ENCODE peak calls at places on chromosome 19, in ten cellular contexts. W is adrenal gland; E is pancreas; P is astrocyte; V is GM23338; B is upper lobe of left lung; H is CD4-positive, alpha-beta memory T cell; T is mammary epithelial cell; N is brain microvascular endothelial cell; F is colonic mucosa. I is an unnamed sample.

GRCh38 chr19:52786078-52786463 is 520 bp downstream of the ZNF600 start:
- DNase-seq in E (peak; percentile 40), T (peak; percentile 30), F (no peak), W (peak; percentile 15), H (no peak), V (peak; percentile 39), N (no peak), P (no peak), B (peak; percentile 85), I (peak; percentile 24)

GRCh38 chr19:28242317-28242927 is 970.5 kb downstream of the UQCRFS1 start:
- DNase-seq in B (no peak), H (no peak), F (peak; percentile 43), P (no peak), W (no peak), E (no peak), N (peak; percentile 12), V (peak; percentile 83), T (peak; percentile 2), I (peak; percentile 8)

GRCh38 chr19:49973987-49974386 is 13.0 kb upstream of the SIGLEC11 start:
- DNase-seq in F (no peak), H (no peak), T (no peak), P (no peak), B (peak; percentile 79), N (no peak), E (no peak), V (no peak), W (no peak), I (peak; percentile 16)

GRCh38 chr19:50178320-50178719 is 15.2 kb upstream of the IZUMO2 start:
- DNase-seq in T (no peak), N (no peak), P (no peak), B (no peak), W (no peak), E (no peak), H (no peak), F (peak; percentile 72), V (no peak), I (peak; percentile 37)

GRCh38 chr19:34173145-34173956 is 1.0 kb downstream of the LSM14A start:
- DNase-seq in N (no peak), W (peak; percentile 50), E (no peak), F (peak; percentile 86), H (peak; percentile 23), B (no peak), T (peak; percentile 70), P (peak; percentile 48), V (peak; percentile 92), I (peak; percentile 65)

GRCh38 chr19:17909017-17909732 is 23.6 kb upstream of the CCDC124 start:
- DNase-seq in P (no peak), B (no peak), H (no peak), E (peak; percentile 67), T (peak; percentile 56), F (no peak), N (no peak), V (peak; percentile 52), W (no peak), I (no peak)

GRCh38 chr19:36032251-36033104 is at the start of gene CLIP3:
- DNase-seq in N (peak; percentile 44), T (no peak), F (peak; percentile 32), B (peak; percentile 91), W (no peak), V (peak; percentile 87), E (no peak), P (peak; percentile 42), H (peak; percentile 44), I (peak; percentile 45)

GRCh38 chr19:30073152-30074000 is 131.3 kb downstream of the URI1 start:
- DNase-seq in H (no peak), W (no peak), N (no peak), F (no peak), E (no peak), B (no peak), P (no peak), T (no peak), V (peak; percentile 21), I (peak; percentile 2)

GRCh38 chr19:16584825-16585801 is 12.9 kb upstream of the SLC35E1 start:
- DNase-seq in W (no peak), F (no peak), B (no peak), N (no peak), V (peak; percentile 22), P (no peak), T (no peak), E (no peak), H (no peak), I (no peak)

GRCh38 chr19:16581145-16581970 is 9.1 kb upstream of the SLC35E1 start:
- DNase-seq in H (no peak), P (no peak), T (no peak), W (peak; percentile 82), F (no peak), E (peak; percentile 59), B (no peak), N (no peak), V (no peak), I (no peak)

GRCh38 chr19:16585808-16586476 is 13.7 kb upstream of the SLC35E1 start:
- DNase-seq in B (no peak), N (no peak), F (peak; percentile 39), V (no peak), W (no peak), H (no peak), P (no peak), T (peak; percentile 41), E (no peak), I (peak; percentile 62)

GRCh38 chr19:16581971-16582343 is 9.7 kb upstream of the SLC35E1 start:
- DNase-seq in P (no peak), B (no peak), H (no peak), E (no peak), F (no peak), V (no peak), T (peak; percentile 36), N (no peak), W (peak; percentile 87), I (no peak)

DNA sequence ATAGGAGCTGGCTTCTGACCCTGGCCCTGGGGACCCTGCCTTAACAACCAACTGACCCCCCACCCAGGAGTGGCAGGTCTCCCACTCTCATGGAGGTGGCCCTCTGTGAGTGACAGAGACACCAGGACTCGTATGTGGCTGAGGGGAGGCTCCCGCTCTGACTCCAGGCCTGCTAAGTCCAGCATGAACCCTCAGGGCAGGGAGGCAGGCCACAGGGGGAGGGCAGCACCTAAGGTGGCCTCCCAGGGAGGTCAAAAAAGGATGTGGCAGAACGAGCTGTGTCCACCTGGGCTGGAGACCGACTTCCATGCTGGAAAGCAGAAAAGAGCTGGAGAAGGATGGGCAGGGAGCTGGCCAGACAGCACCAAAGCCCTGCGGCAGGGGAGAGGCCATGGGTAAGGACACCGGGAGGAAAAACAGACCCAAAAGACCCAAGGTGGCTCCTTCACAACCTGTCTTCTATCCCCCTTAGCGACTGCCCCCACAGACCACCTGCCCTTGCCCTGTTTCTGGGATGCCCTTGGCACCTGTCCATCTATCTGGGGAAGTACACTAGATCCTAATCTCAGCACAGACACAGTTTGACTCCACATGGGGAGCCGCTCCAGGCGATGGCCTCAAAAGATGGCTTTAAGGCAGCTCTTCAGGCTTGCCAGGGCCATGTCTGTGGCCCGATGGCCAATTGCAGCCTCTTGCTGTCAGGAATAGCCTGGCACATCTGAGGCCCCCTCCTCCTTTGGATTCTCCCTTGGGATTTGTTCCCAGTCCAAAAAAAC is 10.5 kb upstream of the SLC35E1 start:
- DNase-seq in P (no peak), B (no peak), N (no peak), W (no peak), E (no peak), H (no peak), T (no peak), V (no peak), F (no peak), I (no peak)
- H3K27ac ChIP-seq in P (no peak overlapping the region), B (no peak overlapping the region), N (no peak overlapping the region), W (peak overlapping the region; percentile 86), E (peak overlapping the region; percentile 7), H (peak overlapping the region; percentile 57), T (peak overlapping the region; percentile 37), V (no peak overlapping the region), F (no peak overlapping the region), I (peak overlapping the region; percentile 86)

GRCh38 chr19:42175335-42175734 is 42.1 kb downstream of the DEDD2 start:
- DNase-seq in T (no peak), F (no peak), B (no peak), N (no peak), V (no peak), P (no peak), W (no peak), H (no peak), E (no peak), I (no peak)

GRCh38 chr19:42175952-42176648 is 41.4 kb downstream of the DEDD2 start:
- DNase-seq in V (peak; percentile 75), T (no peak), N (no peak), W (no peak), F (no peak), P (peak; percentile 20), B (peak; percentile 55), E (no peak), H (no peak), I (no peak)

GRCh38 chr19:42177686-42178019 is 39.8 kb downstream of the DEDD2 start:
- DNase-seq in F (no peak), T (no peak), B (no peak), W (no peak), N (no peak), P (no peak), E (no peak), V (no peak), H (no peak), I (no peak)

GRCh38 chr19:42176649-42176989 is 40.9 kb downstream of the DEDD2 start:
- DNase-seq in N (no peak), F (no peak), T (no peak), B (peak; percentile 87), E (no peak), P (peak; percentile 8), W (no peak), H (no peak), V (peak; percentile 52), I (no peak)

GRCh38 chr19:42176990-42177685 is 40.3 kb downstream of the DEDD2 start:
- DNase-seq in W (peak; percentile 73), T (peak; percentile 76), F (peak; percentile 56), P (peak; percentile 72), V (peak; percentile 90), N (peak; percentile 48), E (peak; percentile 69), B (peak; percentile 95), H (peak; percentile 78), I (peak; percentile 66)
- H3K4me3 ChIP-seq in W (peak overlapping the region; percentile 11), T (peak overlapping the region; percentile 50), F (peak overlapping the region; percentile 15), P (no peak overlapping the region), V (peak overlapping the region; percentile 78), N (peak overlapping the region; percentile 53), E (peak overlapping the region; percentile 44), B (peak overlapping the region; percentile 51), H (no peak overlapping the region), I (peak overlapping the region; percentile 42)

GRCh38 chr19:10517361-10517759 is at the start of gene S1PR5:
- DNase-seq in V (peak; percentile 68), T (no peak), F (no peak), B (peak; percentile 88), N (no peak), P (no peak), W (no peak), E (peak; percentile 75), H (no peak), I (no peak)

GRCh38 chr19:10513223-10513622 is 4.0 kb downstream of the S1PR5 start:
- DNase-seq in P (no peak), V (no peak), B (no peak), N (no peak), W (no peak), H (no peak), T (no peak), F (no peak), E (no peak), I (no peak)

GRCh38 chr19:10516671-10517286 is 468 bp downstream of the S1PR5 start:
- DNase-seq in W (no peak), H (no peak), N (peak; percentile 3), P (no peak), B (no peak), F (no peak), T (peak; percentile 50), V (peak; percentile 44), E (no peak), I (no peak)

GRCh38 chr19:10516064-10516385 is 1.2 kb downstream of the S1PR5 start:
- DNase-seq in H (no peak), E (no peak), P (no peak), W (no peak), T (no peak), F (no peak), N (no peak), V (no peak), B (no peak), I (no peak)

DNA sequence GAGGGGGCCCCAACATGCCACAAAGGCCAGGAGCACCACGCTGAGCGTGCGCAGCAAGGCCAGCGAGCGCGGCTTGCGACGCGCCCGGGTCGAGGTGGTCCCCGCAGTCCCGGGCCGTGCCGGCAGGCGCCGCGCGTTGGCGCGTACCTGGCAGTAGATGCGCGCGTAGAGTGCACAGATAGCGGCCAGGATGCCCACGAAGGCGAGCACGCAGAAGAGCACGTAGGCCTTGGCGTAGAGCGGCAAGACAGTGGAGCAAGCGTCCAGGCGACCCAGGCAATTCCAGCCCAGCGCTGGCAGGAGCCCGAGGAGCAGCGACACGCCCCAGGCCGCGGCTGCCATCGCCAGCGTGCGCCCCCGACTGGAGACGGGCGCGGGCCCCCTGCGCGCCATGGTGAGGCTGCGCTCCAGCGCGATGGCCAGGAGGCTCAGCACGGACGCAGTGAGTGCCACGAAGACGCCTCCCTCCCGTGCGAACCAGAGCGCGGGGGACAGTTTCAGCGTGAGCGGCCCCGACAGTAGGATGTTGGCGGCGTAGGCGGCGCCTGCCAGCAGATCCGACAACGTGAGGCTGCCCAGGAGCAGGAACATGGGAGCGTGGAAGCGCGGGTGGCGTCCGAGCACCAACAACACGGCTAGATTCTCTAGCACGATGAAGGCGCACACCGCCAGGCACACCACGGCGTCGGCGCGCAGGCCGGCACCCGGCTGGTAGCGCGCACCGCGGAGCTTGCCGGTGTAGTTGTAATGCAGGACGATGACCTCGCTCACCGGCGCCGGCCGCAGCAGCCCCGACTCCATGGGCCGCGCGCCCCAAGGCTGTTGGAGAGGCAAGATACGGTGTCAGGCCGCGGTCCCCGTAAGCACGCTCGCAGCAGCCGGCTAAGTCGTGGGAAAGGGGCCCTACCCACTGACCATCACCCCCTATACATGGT is 2.8 kb downstream of the S1PR5 start:
- DNase-seq in W (no peak), V (peak; percentile 85), N (no peak), F (no peak), P (no peak), T (no peak), E (no peak), B (peak; percentile 84), H (peak; percentile 36), I (no peak)
- H3K27ac ChIP-seq in W (no peak overlapping the region), V (no peak overlapping the region), N (no peak overlapping the region), F (no peak overlapping the region), P (no peak overlapping the region), T (no peak overlapping the region), E (no peak overlapping the region), B (no peak overlapping the region), H (no peak overlapping the region), I (no peak overlapping the region)

DNA sequence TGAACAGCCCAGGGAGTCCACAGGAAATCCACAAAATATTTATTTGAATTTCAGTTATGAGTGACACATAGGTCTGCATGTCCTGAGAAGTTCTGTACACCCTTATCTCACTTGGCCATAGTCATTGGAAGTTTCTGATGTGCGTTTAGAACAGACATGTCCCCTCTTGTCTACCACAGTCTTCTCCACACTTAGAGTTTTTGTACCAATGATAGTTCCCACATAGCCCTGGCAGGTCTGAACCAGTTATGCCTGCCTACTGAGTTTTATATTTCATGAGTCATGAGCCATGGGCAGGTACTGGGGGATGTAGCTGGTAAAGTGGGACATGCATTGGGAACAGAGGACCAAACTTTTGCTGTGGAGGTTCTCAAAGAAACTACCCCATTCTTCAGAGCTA is 11.3 kb downstream of the ZNF132 start:
- DNase-seq in E (no peak), V (no peak), H (no peak), T (peak; percentile 93), W (no peak), N (no peak), B (no peak), P (no peak), F (no peak), I (no peak)
- H3K4me3 ChIP-seq in E (no peak overlapping the region), V (no peak overlapping the region), H (no peak overlapping the region), T (no peak overlapping the region), W (no peak overlapping the region), N (no peak overlapping the region), B (no peak overlapping the region), P (no peak overlapping the region), F (no peak overlapping the region), I (no peak overlapping the region)

I was measured in transverse colon.